ENCODE peak calls at places on chromosome 10, in five cellular contexts. One of them, this sample, is unnamed. For H3K4me1 and H3K9me3, the result is how much of the 10 kb centered on the place peaks cover.

GRCh38 chr10:48606530-48607355 is 1.9 kb upstream of the ARHGAP22 start:
- DNase-seq in tibial nerve: no peak
- DNase-seq in tibial artery: peak
- DNase-seq in stomach: no peak
- DNase-seq in body of pancreas: peak
- DNase-seq in this sample: peak

GRCh38 chr10:22615819-22616499 is 98.4 kb downstream of the PIP4K2A start:
- DNase-seq in tibial nerve: no peak
- DNase-seq in tibial artery: peak
- DNase-seq in stomach: peak
- DNase-seq in body of pancreas: peak
- DNase-seq in this sample: peak

GRCh38 chr10:75034714-75035258 is 76.7 kb upstream of the SAMD8 start:
- DNase-seq in tibial nerve: no peak
- DNase-seq in tibial artery: no peak
- DNase-seq in stomach: no peak
- DNase-seq in body of pancreas: no peak
- DNase-seq in this sample: no peak

GRCh38 chr10:73623056-73623455 is 18.2 kb downstream of the MYOZ1 start:
- DNase-seq in tibial nerve: no peak
- DNase-seq in tibial artery: no peak
- DNase-seq in stomach: no peak
- DNase-seq in body of pancreas: no peak
- DNase-seq in this sample: no peak

GRCh38 chr10:124083047-124083739 is 10.2 kb downstream of the CHST15 start:
- DNase-seq in tibial nerve: no peak
- DNase-seq in tibial artery: no peak
- DNase-seq in stomach: no peak
- DNase-seq in body of pancreas: no peak
- DNase-seq in this sample: no peak

GRCh38 chr10:94006591-94007550 is 13.1 kb downstream of the PLCE1 start:
- DNase-seq in tibial nerve: no peak
- DNase-seq in tibial artery: no peak
- DNase-seq in stomach: peak
- DNase-seq in body of pancreas: peak
- DNase-seq in this sample: no peak

GRCh38 chr10:49634053-49634660 is 20.3 kb downstream of the CHAT start:
- DNase-seq in tibial nerve: no peak
- DNase-seq in tibial artery: no peak
- DNase-seq in stomach: no peak
- DNase-seq in body of pancreas: no peak
- DNase-seq in this sample: no peak

GRCh38 chr10:15784662-15785300 is 65.1 kb upstream of the ITGA8 start:
- DNase-seq in tibial nerve: no peak
- DNase-seq in tibial artery: no peak
- DNase-seq in stomach: no peak
- DNase-seq in body of pancreas: no peak
- DNase-seq in this sample: no peak

GRCh38 chr10:121813211-121813812 is 114.5 kb downstream of the ATE1 start:
- DNase-seq in tibial nerve: no peak
- DNase-seq in tibial artery: no peak
- DNase-seq in stomach: no peak
- DNase-seq in body of pancreas: no peak
- DNase-seq in this sample: no peak

GRCh38 chr10:391849-392704 is 256.8 kb downstream of the ZMYND11 start:
- DNase-seq in tibial nerve: no peak
- DNase-seq in tibial artery: no peak
- DNase-seq in stomach: no peak
- DNase-seq in body of pancreas: no peak
- DNase-seq in this sample: no peak

GRCh38 chr10:126088144-126088543 is 191.8 kb downstream of the FANK1 start:
- DNase-seq in tibial nerve: no peak
- DNase-seq in tibial artery: no peak
- DNase-seq in stomach: no peak
- DNase-seq in body of pancreas: no peak
- DNase-seq in this sample: no peak

DNA sequence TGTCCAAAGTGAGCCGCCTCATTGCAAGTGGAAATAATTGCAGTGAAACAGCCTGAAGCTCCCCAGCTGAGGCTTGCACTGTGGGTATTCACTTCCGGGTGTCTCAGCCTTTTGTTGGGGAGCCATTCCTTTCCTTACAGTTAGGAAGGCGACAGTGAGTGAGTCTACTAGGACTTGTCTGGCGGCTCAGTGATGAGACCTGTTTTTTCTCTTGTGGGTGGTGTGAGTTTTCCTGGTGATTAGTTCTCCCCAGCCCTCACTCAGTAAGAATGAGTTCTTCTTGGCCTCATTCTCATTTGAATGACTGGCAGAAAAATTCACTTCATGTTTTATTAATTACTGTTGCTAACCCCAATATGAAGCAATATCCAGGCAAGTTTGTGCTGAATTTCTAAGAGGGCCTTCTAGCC is 2.6 kb downstream of the PGAM1 start:
- DNase-seq in tibial nerve: no peak
- DNase-seq in tibial artery: no peak
- DNase-seq in stomach: no peak
- DNase-seq in body of pancreas: no peak
- DNase-seq in this sample: no peak
- H3K27ac ChIP-seq in tibial nerve: peak
- H3K27ac ChIP-seq in tibial artery: no peak
- H3K27ac ChIP-seq in stomach: no peak
- H3K27ac ChIP-seq in body of pancreas: no peak
- H3K27ac ChIP-seq in this sample: peak

DNA sequence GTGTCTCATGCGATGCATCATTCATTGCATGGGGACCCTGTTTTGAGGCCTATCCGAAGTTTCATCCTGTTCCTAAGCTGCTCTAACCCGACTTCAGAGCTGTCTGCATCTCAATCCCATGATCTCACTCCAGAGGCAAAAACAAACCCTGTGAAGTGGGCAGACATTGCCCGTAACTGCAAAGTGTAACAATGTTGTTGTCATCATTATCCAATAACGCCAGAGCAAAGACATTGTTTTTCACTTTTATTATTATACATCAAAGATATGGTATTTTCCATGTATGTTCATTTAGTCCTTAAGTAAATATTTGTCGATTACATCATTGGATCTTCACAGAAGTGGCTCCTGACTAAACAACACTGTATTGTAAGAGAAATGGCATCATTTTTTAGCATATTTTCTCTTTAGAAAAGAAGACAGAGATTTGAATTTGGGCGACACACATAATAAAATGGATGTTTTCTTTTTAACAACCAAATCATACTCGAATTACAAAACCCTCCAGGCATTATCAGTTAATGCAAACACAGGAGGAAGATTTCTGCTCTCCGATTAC is 246.6 kb downstream of the KLF6 start:
- DNase-seq in tibial nerve: no peak
- DNase-seq in tibial artery: no peak
- DNase-seq in stomach: no peak
- DNase-seq in body of pancreas: no peak
- DNase-seq in this sample: no peak
- H3K4me1 ChIP-seq in tibial nerve: under half
- H3K4me1 ChIP-seq in tibial artery: under half
- H3K4me1 ChIP-seq in stomach: under half
- H3K4me1 ChIP-seq in body of pancreas: under half
- H3K4me1 ChIP-seq in this sample: under half

GRCh38 chr10:82211331-82211730 is 336.3 kb downstream of the NRG3 start:
- DNase-seq in tibial nerve: no peak
- DNase-seq in tibial artery: no peak
- DNase-seq in stomach: no peak
- DNase-seq in body of pancreas: peak
- DNase-seq in this sample: no peak
- H3K9me3 ChIP-seq in tibial nerve: under half
- H3K9me3 ChIP-seq in tibial artery: under half
- H3K9me3 ChIP-seq in stomach: under half
- H3K9me3 ChIP-seq in body of pancreas: under half
- H3K9me3 ChIP-seq in this sample: under half

DNA sequence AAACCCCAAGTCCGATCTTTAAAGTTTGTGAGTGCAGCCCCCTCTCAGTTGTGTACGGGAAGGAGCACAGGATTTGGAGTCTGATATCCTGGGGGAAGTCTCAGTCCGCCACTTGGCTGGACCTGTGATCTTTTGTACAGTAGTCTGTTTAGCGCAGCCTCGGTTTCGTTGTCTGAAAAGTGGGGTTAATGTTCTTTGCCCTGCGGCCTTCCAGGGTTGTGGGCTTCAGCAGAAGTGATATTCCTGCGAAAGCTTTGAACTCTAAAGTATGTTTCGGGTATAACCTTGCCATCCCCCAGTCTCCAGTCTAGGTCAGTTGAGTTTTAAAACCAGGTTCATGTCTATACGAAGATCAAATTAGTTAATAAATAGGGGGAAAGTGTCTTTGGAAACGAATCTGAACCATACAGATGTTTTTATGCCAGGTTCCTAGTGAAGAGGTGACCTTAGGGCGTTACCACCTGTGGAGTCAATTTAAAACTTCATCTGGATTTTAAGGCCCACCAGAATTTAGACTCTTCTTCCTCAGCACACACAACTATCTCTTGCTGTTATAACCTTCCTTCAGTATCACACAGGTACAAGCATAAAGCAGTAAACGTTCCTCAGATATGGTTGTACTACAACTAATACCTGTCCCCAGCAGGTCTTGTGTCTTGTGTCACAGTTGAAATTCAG is 904 bp downstream of the R3HCC1L start:
- DNase-seq in tibial nerve: no peak
- DNase-seq in tibial artery: peak
- DNase-seq in stomach: no peak
- DNase-seq in body of pancreas: no peak
- DNase-seq in this sample: no peak
- H3K27ac ChIP-seq in tibial nerve: peak
- H3K27ac ChIP-seq in tibial artery: peak
- H3K27ac ChIP-seq in stomach: peak
- H3K27ac ChIP-seq in body of pancreas: peak
- H3K27ac ChIP-seq in this sample: peak

DNA sequence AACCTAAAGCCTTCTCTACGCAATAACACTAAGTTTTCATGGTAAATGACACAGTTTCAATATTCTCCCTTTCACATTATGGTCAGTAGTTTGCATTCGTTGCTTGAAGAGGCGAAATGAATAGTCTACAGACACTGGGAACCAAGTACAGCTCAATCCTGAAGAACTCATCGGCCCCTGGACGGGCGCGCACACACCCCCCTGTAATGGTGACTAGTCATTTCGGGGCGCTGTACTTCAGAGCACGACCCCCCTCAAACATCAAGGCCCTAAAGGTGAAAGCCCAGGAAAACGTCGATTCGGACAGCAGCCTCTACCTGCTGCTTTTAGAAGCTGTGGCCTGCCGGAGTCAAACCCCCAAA is 1.0 kb downstream of the NT5C2 start:
- DNase-seq in tibial nerve: no peak
- DNase-seq in tibial artery: no peak
- DNase-seq in stomach: no peak
- DNase-seq in body of pancreas: no peak
- DNase-seq in this sample: no peak
- H3K4me1 ChIP-seq in tibial nerve: under half
- H3K4me1 ChIP-seq in tibial artery: under half
- H3K4me1 ChIP-seq in stomach: half or more
- H3K4me1 ChIP-seq in body of pancreas: under half
- H3K4me1 ChIP-seq in this sample: under half

GRCh38 chr10:6659451-6659850 is 79.4 kb upstream of the PRKCQ start:
- DNase-seq in tibial nerve: no peak
- DNase-seq in tibial artery: no peak
- DNase-seq in stomach: no peak
- DNase-seq in body of pancreas: no peak
- DNase-seq in this sample: no peak

GRCh38 chr10:6660460-6660859 is 80.4 kb upstream of the PRKCQ start:
- DNase-seq in tibial nerve: no peak
- DNase-seq in tibial artery: no peak
- DNase-seq in stomach: no peak
- DNase-seq in body of pancreas: no peak
- DNase-seq in this sample: no peak

DNA sequence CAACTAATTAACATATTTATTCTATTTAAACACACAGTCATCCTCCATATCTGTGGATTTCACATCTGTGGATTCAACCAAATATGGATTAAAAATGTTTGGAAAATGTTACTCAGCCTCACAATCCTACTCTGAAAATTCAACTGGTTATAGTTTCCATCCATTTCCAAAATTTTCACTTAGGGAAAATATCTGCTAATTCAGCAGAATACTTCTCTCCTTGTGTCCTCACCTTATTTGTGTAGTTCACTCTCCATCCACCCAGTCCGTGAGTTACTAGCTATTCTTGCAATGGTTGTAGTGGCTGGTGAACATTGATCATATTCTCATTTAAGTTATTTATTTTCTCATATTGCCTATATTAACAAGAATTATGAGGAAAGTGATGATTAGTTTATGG is 77.6 kb upstream of the PRKCQ start:
- DNase-seq in tibial nerve: no peak
- DNase-seq in tibial artery: no peak
- DNase-seq in stomach: no peak
- DNase-seq in body of pancreas: no peak
- DNase-seq in this sample: no peak
- H3K9me3 ChIP-seq in tibial nerve: under half
- H3K9me3 ChIP-seq in tibial artery: under half
- H3K9me3 ChIP-seq in stomach: under half
- H3K9me3 ChIP-seq in body of pancreas: under half
- H3K9me3 ChIP-seq in this sample: under half

GRCh38 chr10:13880760-13881159 is 294.0 kb downstream of the PRPF18 start:
- DNase-seq in tibial nerve: no peak
- DNase-seq in tibial artery: no peak
- DNase-seq in stomach: no peak
- DNase-seq in body of pancreas: no peak
- DNase-seq in this sample: no peak
- H3K27ac ChIP-seq in tibial nerve: peak
- H3K27ac ChIP-seq in tibial artery: peak
- H3K27ac ChIP-seq in stomach: no peak
- H3K27ac ChIP-seq in body of pancreas: no peak
- H3K27ac ChIP-seq in this sample: no peak

DNA sequence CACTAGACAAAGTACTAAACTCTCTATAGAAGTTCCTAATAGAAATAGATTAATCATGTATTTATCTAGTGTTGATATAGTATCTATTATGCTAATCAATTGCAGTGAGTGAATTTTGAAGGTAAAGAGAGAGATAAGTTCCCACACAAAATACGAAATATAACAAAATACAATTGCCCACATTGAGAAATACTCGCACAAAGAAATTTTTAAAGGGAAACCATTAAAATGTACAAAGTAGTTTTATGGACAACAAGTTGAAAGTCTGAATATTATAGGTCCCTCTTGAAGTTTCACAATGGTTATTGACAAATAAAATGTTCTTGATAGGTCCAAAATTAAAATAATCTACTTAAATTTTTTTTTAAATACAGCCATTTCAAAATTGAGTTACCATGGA is 1031.1 kb downstream of the SORCS1 start:
- DNase-seq in tibial nerve: no peak
- DNase-seq in tibial artery: no peak
- DNase-seq in stomach: no peak
- DNase-seq in body of pancreas: no peak
- DNase-seq in this sample: no peak
- H3K4me1 ChIP-seq in tibial nerve: under half
- H3K4me1 ChIP-seq in tibial artery: under half
- H3K4me1 ChIP-seq in stomach: under half
- H3K4me1 ChIP-seq in body of pancreas: under half
- H3K4me1 ChIP-seq in this sample: under half

GRCh38 chr10:38119038-38119437 is 24.9 kb downstream of the ZNF37A start:
- DNase-seq in tibial nerve: no peak
- DNase-seq in tibial artery: no peak
- DNase-seq in stomach: no peak
- DNase-seq in body of pancreas: no peak
- DNase-seq in this sample: no peak
- H3K9me3 ChIP-seq in tibial nerve: under half
- H3K9me3 ChIP-seq in tibial artery: under half
- H3K9me3 ChIP-seq in stomach: half or more
- H3K9me3 ChIP-seq in body of pancreas: under half
- H3K9me3 ChIP-seq in this sample: half or more